ENCODE peak calls at places on chromosome 15, in seven cellular contexts. R is IMR-90, F is H9, G is neuronal stem cell, J is mesenchymal stem cell, Z is trophoblast cell, S is H1. E is an unnamed sample. For H3K4me1, the result is how much of the 10 kb centered on the place peaks cover.

GRCh38 chr15:49495993-49496747 is 73.1 kb downstream of the FGF7 start:
- DNase-seq in G (no peak), F (no peak), S (no peak), R (peak), J (peak), Z (no peak), E (no peak)

GRCh38 chr15:96336045-96336642 is 5.6 kb downstream of the NR2F2 start:
- DNase-seq in R (no peak), F (no peak), G (peak), J (peak), S (no peak), Z (peak), E (no peak)

GRCh38 chr15:75751901-75752300 is 39.3 kb upstream of the CSPG4 start:
- DNase-seq in F (no peak), S (no peak), G (no peak), R (no peak), Z (no peak), J (no peak), E (no peak)

GRCh38 chr15:55827204-55827603 is 84.3 kb upstream of the PRTG start:
- DNase-seq in G (no peak), Z (no peak), F (no peak), S (no peak), J (no peak), R (peak), E (peak)

GRCh38 chr15:82680200-82681102 is 29.2 kb downstream of the AP3B2 start:
- DNase-seq in R (no peak), Z (peak), J (no peak), F (peak), S (peak), G (peak), E (peak)

GRCh38 chr15:51917493-51917892 is 54.1 kb downstream of the LEO1 start:
- DNase-seq in S (no peak), R (peak), Z (no peak), F (peak), J (peak), G (no peak), E (peak)

GRCh38 chr15:66854012-66854965 is 152.3 kb downstream of the SMAD6 start:
- DNase-seq in S (peak), J (no peak), G (no peak), Z (no peak), F (peak), R (no peak), E (no peak)

GRCh38 chr15:66782785-66783184 is 80.7 kb downstream of the SMAD6 start:
- DNase-seq in G (no peak), J (no peak), Z (no peak), R (no peak), F (no peak), S (no peak), E (no peak)

GRCh38 chr15:38072007-38072506 is 137.6 kb downstream of the TMCO5A start:
- DNase-seq in G (no peak), R (no peak), J (no peak), Z (peak), F (no peak), S (no peak), E (no peak)

GRCh38 chr15:31263751-31264533 is 62.7 kb upstream of the KLF13 start:
- DNase-seq in Z (peak), R (no peak), F (peak), J (no peak), S (peak), G (no peak), E (no peak)

GRCh38 chr15:33377239-33377638 is 66.5 kb downstream of the RYR3 start:
- DNase-seq in J (no peak), F (no peak), S (no peak), G (no peak), Z (no peak), R (no peak), E (no peak)

GRCh38 chr15:74134387-74135027 is 4.1 kb downstream of the ISLR2 start:
- DNase-seq in G (peak), F (peak), R (peak), J (peak), Z (peak), S (peak), E (peak)

GRCh38 chr15:66635817-66636216 is 66.2 kb upstream of the SMAD6 start:
- DNase-seq in Z (no peak), R (no peak), G (no peak), S (no peak), F (no peak), J (no peak), E (no peak)

GRCh38 chr15:33601461-33601860 is 290.7 kb downstream of the RYR3 start:
- DNase-seq in J (no peak), Z (peak), S (no peak), G (no peak), R (no peak), F (no peak), E (peak)

GRCh38 chr15:83372434-83372873 is 74.7 kb upstream of the SH3GL3 start:
- DNase-seq in F (no peak), R (no peak), S (no peak), G (no peak), J (no peak), Z (peak), E (peak)

GRCh38 chr15:66089049-66089448 is 164.5 kb downstream of the MEGF11 start:
- DNase-seq in R (no peak), Z (no peak), F (no peak), J (no peak), S (no peak), G (no peak), E (no peak)

GRCh38 chr15:74182131-74182530 is 8.6 kb downstream of the ISLR start:
- DNase-seq in S (no peak), F (no peak), Z (no peak), G (no peak), J (no peak), R (no peak), E (no peak)

GRCh38 chr15:26294062-26294689 is 431.0 kb upstream of the ATP10A start:
- DNase-seq in S (peak), G (peak), J (no peak), Z (no peak), R (no peak), F (peak), E (peak)

GRCh38 chr15:33292718-33293307 is 18.0 kb upstream of the RYR3 start:
- DNase-seq in J (peak), S (peak), G (peak), F (peak), R (peak), Z (peak), E (peak)

GRCh38 chr15:35958936-35959335 is 413.0 kb upstream of the DPH6 start:
- DNase-seq in R (peak), F (no peak), Z (no peak), G (no peak), J (no peak), S (no peak), E (no peak)
- H3K23ac ChIP-seq in R (no peak), F (no peak), Z (no peak), G (no peak), J (no peak), S (no peak), E (no peak)

GRCh38 chr15:64089553-64090280 is 3.9 kb downstream of the CIAO2A start:
- DNase-seq in J (no peak), G (no peak), R (no peak), Z (peak), S (no peak), F (no peak), E (no peak)
- H3K4me1 ChIP-seq in J (under half), G (under half), R (under half), Z (under half), S (under half), F (under half), E (under half)

DNA sequence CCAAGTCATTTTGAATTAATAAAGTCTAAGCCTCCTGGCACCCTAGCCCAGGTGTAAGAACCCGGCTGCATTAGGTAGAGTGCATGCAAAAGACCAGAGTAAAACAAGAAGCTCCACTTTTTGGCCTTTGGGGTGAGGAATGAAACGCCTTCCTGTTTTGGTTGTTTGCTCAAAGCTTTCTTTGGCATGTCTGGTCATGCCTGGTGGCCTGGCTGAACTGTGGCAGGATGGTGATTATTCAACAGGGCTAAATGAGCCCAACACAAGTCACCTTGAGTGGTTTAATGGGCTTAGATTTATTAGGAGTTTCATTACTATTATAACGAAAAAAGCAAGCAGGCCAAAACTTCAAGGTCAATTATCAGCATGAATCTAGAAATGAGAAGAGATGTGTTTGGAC is 40.9 kb upstream of the LDHAL6B start:
- DNase-seq in S (no peak), Z (no peak), G (no peak), F (no peak), J (no peak), R (no peak), E (no peak)
- H3K23ac ChIP-seq in S (no peak), Z (no peak), G (no peak), F (no peak), J (no peak), R (peak), E (no peak)

GRCh38 chr15:73072894-73073293 is 20.6 kb downstream of the NEO1 start:
- DNase-seq in Z (no peak), S (no peak), R (no peak), J (no peak), G (no peak), F (no peak), E (no peak)
- H3K4me1 ChIP-seq in Z (under half), S (under half), R (under half), J (under half), G (under half), F (under half), E (under half)

GRCh38 chr15:27683126-27683525 is 416.0 kb downstream of the OCA2 start:
- DNase-seq in F (no peak), G (no peak), Z (no peak), J (no peak), S (no peak), R (no peak), E (no peak)
- H3K23ac ChIP-seq in F (no peak), G (no peak), Z (no peak), J (no peak), S (no peak), R (no peak), E (no peak)

DNA sequence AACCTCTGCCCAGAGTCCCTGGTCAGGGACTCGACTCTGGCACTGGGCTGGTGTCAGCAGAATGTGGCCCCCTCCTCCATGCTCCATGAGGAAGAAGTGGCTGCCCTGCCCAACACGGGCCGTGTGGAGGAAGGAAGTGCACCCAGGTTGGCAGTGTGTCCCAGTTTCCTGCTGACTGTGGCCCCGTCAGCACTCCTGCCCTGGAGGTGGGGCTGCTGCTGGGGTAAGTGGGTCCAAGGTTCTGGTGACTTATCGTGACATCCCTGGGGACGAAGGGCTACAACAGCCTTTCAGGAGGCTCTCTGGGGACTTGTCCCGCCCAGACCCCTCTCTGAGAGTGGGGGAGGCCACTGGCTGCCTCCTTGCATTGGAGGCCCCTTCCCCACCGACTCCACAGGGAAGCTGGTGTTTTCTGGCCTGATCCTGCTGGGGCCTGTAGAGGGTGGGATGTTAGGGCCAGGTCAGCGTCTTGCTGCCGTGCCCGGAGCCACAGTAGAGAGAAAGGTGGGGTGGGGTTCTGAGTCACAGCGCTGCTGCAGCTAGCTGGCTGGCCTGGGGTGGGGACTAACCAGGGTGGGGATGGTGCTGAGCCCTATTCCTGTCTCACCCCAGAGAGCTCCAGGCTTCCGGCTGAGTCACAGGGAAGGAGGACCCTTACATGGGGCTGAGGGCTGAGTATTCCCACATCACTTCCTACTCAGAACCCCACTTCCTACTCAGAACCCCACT is 10.5 kb downstream of the SEMA4B start:
- DNase-seq in S (peak), Z (no peak), R (peak), G (no peak), F (no peak), J (peak), E (no peak)
- H3K4me1 ChIP-seq in S (under half), Z (under half), R (under half), G (under half), F (under half), J (under half), E (under half)